ENCODE peak calls at places on chromosome 14, in six cellular contexts. Y, O, F, Q, W and T are unnamed samples. For H3K4me1 and H3K9me3, the result is how much of the 10 kb centered on the place peaks cover.

GRCh38 chr14:102095231-102095870 is 8.5 kb upstream of the HSP90AA1 start:
- DNase-seq in Y (no peak), O (peak), F (no peak), Q (peak), W (no peak), T (no peak)

GRCh38 chr14:51897791-51898190 is 37.4 kb downstream of the GNG2 start:
- DNase-seq in O (no peak), W (no peak), Y (no peak), Q (no peak), F (no peak), T (no peak)

GRCh38 chr14:76755610-76756390 is 5.5 kb upstream of the VASH1 start:
- DNase-seq in Q (no peak), F (no peak), W (peak), Y (no peak), O (no peak), T (no peak)

GRCh38 chr14:57346741-57347140 is 43.6 kb upstream of the NAA30 start:
- DNase-seq in Y (no peak), O (no peak), W (no peak), F (no peak), Q (no peak), T (no peak)

GRCh38 chr14:29462271-29462670 is 465.4 kb downstream of the PRKD1 start:
- DNase-seq in W (no peak), O (no peak), Q (no peak), Y (no peak), F (no peak), T (no peak)

GRCh38 chr14:38311655-38312054 is 55.8 kb upstream of the CLEC14A start:
- DNase-seq in F (no peak), O (no peak), Y (no peak), Q (no peak), W (no peak), T (no peak)

GRCh38 chr14:67820428-67820881 is 876 bp downstream of the RAD51B start:
- DNase-seq in O (peak), F (no peak), Y (no peak), Q (peak), W (no peak), T (no peak)

GRCh38 chr14:52266179-52266578 is 1.3 kb upstream of the PTGDR start:
- DNase-seq in Y (no peak), Q (peak), F (no peak), W (peak), O (peak), T (no peak)

GRCh38 chr14:75298187-75298985 is 19.8 kb downstream of the FOS start:
- DNase-seq in Q (no peak), O (no peak), W (peak), F (peak), Y (peak), T (peak)

GRCh38 chr14:46734287-46734686 is 82.7 kb upstream of the RPL10L start:
- DNase-seq in Q (no peak), Y (no peak), F (no peak), W (no peak), O (no peak), T (no peak)

GRCh38 chr14:50085570-50086315 is 30.6 kb downstream of the VCPKMT start:
- DNase-seq in W (no peak), O (peak), F (no peak), Y (no peak), Q (peak), T (no peak)

GRCh38 chr14:101501858-101502615 is 59.3 kb upstream of the DIO3 start:
- DNase-seq in Y (peak), Q (no peak), W (peak), F (peak), O (no peak), T (peak)

DNA sequence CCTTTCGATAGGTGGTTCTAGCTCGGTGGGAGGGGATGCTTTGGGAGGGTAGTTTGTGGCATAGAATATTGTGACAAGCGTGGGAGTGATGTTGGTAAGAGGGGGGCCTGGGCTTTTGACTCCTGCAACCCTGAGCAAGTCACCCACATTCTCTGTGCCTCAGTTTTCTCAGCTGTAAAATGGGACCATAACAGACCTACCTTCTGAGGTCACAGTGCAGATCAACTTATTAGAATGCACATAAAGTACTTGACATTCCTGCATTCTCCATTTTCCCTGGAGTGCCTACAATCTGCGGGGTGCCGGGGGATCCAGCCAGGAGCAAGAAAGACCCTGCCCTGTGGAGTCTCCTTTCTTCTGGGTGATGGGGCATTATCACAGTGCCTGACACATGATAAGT is 63.2 kb downstream of the SLC24A4 start:
- DNase-seq in Q (no peak), O (no peak), Y (no peak), W (no peak), F (no peak), T (no peak)
- H3K27ac ChIP-seq in Q (no peak), O (no peak), Y (no peak), W (no peak), F (no peak), T (no peak)

GRCh38 chr14:22848391-22849164 is 12.2 kb downstream of the MMP14 start:
- DNase-seq in Q (peak), W (peak), Y (peak), F (peak), O (peak), T (peak)
- H3K4me1 ChIP-seq in Q (half or more), W (half or more), Y (half or more), F (under half), O (half or more), T (under half)

GRCh38 chr14:104366931-104367810 is 212.4 kb upstream of the C14orf180 start:
- DNase-seq in W (no peak), O (no peak), F (no peak), Q (no peak), Y (peak), T (peak)
- H3K9me3 ChIP-seq in W (under half), O (under half), F (under half), Q (under half), Y (under half), T (under half)

DNA sequence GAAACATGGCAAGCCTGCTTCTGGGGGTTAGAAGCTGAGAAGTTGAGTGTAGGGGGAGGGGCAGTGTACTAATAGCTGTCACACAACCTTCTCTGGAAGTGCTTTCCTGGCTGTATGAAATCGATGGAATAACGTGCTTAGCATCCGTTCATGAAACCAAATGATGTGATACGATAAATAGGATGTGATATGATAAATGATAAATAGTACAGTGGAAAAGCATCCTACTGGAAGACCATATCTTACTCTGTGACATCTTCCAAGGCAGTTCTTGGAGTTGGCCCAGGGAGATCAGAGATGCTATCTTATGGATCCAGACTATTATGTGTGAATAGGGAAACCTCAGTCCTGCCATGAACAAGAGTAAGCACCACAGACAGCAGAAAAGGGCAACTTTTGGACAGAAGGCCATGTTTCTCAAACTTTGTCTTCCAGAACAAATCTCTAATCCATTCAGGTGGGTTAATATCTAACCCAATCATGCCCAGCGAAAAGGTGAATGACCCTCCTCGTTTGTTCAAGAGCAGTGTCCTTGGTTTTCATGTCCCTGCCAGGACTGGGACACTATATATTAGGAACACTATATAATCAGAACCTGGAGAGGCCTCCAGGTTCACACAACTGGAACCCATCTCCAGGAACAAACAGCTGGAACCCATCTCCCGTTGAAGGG is at the start of gene ANG:
- DNase-seq in Q (no peak), O (no peak), W (no peak), F (no peak), Y (no peak), T (no peak)
- H3K27ac ChIP-seq in Q (no peak), O (no peak), W (no peak), F (no peak), Y (no peak), T (peak)

GRCh38 chr14:65073605-65074201 is 28.6 kb downstream of the MAX start:
- DNase-seq in F (no peak), Y (no peak), W (no peak), O (no peak), Q (no peak), T (no peak)
- H3K4me1 ChIP-seq in F (under half), Y (half or more), W (under half), O (under half), Q (under half), T (under half)

GRCh38 chr14:106044949-106045596 is 518.7 kb downstream of the TMEM121 start:
- DNase-seq in W (no peak), Q (peak), O (no peak), Y (peak), F (no peak), T (peak)
- H3K9me3 ChIP-seq in W (under half), Q (under half), O (under half), Y (under half), F (under half), T (under half)

DNA sequence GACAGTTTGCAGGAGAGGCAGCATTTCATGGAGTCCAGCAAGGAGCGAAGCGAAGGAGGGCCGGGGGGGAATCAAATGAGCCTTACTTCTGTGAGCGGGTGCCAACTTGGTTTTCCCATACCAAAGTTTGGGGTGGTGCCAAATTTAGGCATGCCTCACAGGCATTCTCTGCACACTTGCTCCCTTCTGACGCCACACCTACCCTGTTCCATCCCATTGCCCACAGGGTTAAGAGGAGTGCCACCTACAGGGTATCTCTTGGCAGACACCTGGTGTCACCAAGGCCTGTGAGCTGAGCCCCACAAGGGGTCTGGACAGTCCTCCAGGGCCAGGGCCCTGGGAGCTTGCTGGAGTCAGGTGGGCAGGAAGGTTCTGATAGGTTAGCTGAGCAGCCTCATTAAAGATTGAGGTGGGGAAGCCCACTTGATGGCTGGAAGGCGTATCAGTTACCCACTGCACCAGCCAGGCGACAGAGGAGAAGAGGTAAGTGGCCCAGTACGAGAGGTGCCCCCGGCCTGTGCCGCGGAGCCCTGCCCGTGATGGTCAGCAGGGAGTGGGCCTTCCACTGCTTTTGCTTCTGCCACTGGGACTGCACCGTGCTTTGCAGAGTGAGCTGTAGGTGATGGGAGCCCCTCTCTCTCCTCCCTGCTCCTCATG is 45.2 kb downstream of the DEGS2 start:
- DNase-seq in O (no peak), Q (no peak), Y (no peak), F (no peak), W (no peak), T (peak)
- H3K27ac ChIP-seq in O (no peak), Q (no peak), Y (no peak), F (no peak), W (no peak), T (no peak)

GRCh38 chr14:34568803-34569202 is 29.3 kb upstream of the EAPP start:
- DNase-seq in Y (peak), O (no peak), Q (no peak), F (no peak), W (no peak), T (no peak)
- H3K4me1 ChIP-seq in Y (under half), O (under half), Q (under half), F (under half), W (under half), T (under half)